ENCODE peak calls at places on chromosomes 5 and 9, in four cellular contexts. K, N, A and Y are unnamed samples.
A peak's percentile ranks its signal among the peaks of the same experiment; 100 is the strongest.

GRCh38 chr5:34597034-34597433 is 59.1 kb upstream of the RAI14 start:
- DNase-seq in K (no peak), N (no peak), A (no peak), Y (no peak)

GRCh38 chr9:137020771-137021573 is 7.1 kb downstream of the ABCA2 start:
- DNase-seq in K (no peak), N (no peak), A (no peak), Y (no peak)

GRCh38 chr5:119032653-119033052 is 38.2 kb upstream of the DMXL1 start:
- DNase-seq in K (no peak), N (no peak), A (no peak), Y (no peak)

GRCh38 chr5:169429044-169429443 is 128.1 kb upstream of the SLIT3 start:
- DNase-seq in K (no peak), N (no peak), A (no peak), Y (no peak)

GRCh38 chr5:17105744-17106450 is 111.5 kb upstream of the BASP1 start:
- DNase-seq in K (peak; percentile 68), N (peak; percentile 77), A (no peak), Y (no peak)

GRCh38 chr5:111774525-111774924 is 17.5 kb upstream of the NREP start:
- DNase-seq in K (no peak), N (peak; percentile 35), A (no peak), Y (no peak)

GRCh38 chr9:126472931-126473330 is 140.8 kb upstream of the LMX1B start:
- DNase-seq in K (no peak), N (no peak), A (no peak), Y (no peak)

GRCh38 chr9:96031366-96031824 is 155.9 kb downstream of the ERCC6L2 start:
- DNase-seq in K (no peak), N (peak; percentile 24), A (peak; percentile 90), Y (peak; percentile 95)

GRCh38 chr5:150346592-150346991 is 10.9 kb upstream of the TCOF1 start:
- DNase-seq in K (no peak), N (no peak), A (no peak), Y (no peak)

GRCh38 chr9:131636593-131636992 is 91.3 kb downstream of the PRRT1B start:
- DNase-seq in K (no peak), N (no peak), A (no peak), Y (no peak)

GRCh38 chr9:100084734-100085133 is 14.1 kb downstream of the ERP44 start:
- DNase-seq in K (no peak), N (no peak), A (no peak), Y (no peak)

GRCh38 chr5:122195784-122196394 is 66.5 kb downstream of the ZNF474 start:
- DNase-seq in K (no peak), N (peak; percentile 68), A (no peak), Y (no peak)

GRCh38 chr5:110058175-110058574 is 368.4 kb downstream of the MAN2A1 start:
- DNase-seq in K (no peak), N (no peak), A (peak; percentile 33), Y (no peak)

GRCh38 chr5:169550227-169550626 is 33.3 kb upstream of the SPDL1 start:
- DNase-seq in K (no peak), N (no peak), A (no peak), Y (no peak)

GRCh38 chr5:31640024-31640423 is 1.1 kb downstream of the PDZD2 start:
- DNase-seq in K (no peak), N (no peak), A (no peak), Y (no peak)

GRCh38 chr9:76180541-76180940 is 213.7 kb downstream of the RFK start:
- DNase-seq in K (no peak), N (peak; percentile 59), A (no peak), Y (no peak)

GRCh38 chr5:37071901-37072581 is 177.1 kb downstream of the CPLANE1 start:
- DNase-seq in K (no peak), N (peak; percentile 18), A (no peak), Y (no peak)

GRCh38 chr9:104104407-104104806 is 10.3 kb downstream of the SMC2 start:
- DNase-seq in K (no peak), N (no peak), A (no peak), Y (no peak)

GRCh38 chr5:88117546-88117945 is 151.1 kb downstream of the TMEM161B start:
- DNase-seq in K (no peak), N (no peak), A (no peak), Y (no peak)

GRCh38 chr5:65858316-65858715 is 68.1 kb upstream of the ERBIN start:
- DNase-seq in K (no peak), N (peak; percentile 64), A (no peak), Y (no peak)

GRCh38 chr5:44942524-44943001 is 133.8 kb downstream of the MRPS30 start:
- DNase-seq in K (no peak), N (no peak), A (no peak), Y (no peak)

GRCh38 chr9:124861342-124862229 is at the start of the genes ARPC5L and RPL35:
- DNase-seq in K (peak; percentile 96), N (peak; percentile 96), A (peak; percentile 97), Y (peak; percentile 98)

GRCh38 chr9:127485995-127486394 is 34.7 kb downstream of the LRSAM1 start:
- DNase-seq in K (no peak), N (no peak), A (no peak), Y (no peak)

GRCh38 chr9:81637276-81637675 is 52.1 kb downstream of the TLE1 start:
- DNase-seq in K (no peak), N (no peak), A (no peak), Y (no peak)

GRCh38 chr9:27387722-27388121 is 90.8 kb upstream of the EQTN start:
- DNase-seq in K (no peak), N (no peak), A (no peak), Y (no peak)
- TF ChIP-seq CTCF in K (no peak), N (no peak), A (no peak), Y (no peak)

GRCh38 chr5:145856285-145856818 is 16.5 kb downstream of the GRXCR2 start:
- DNase-seq in K (peak; percentile 66), N (peak; percentile 46), A (peak; percentile 34), Y (no peak)
- TF ChIP-seq CTCF in K (no peak), N (no peak), A (no peak), Y (no peak)

GRCh38 chr5:12294151-12294550 is 389.9 kb upstream of the CTNND2 start:
- DNase-seq in K (no peak), N (no peak), A (no peak), Y (no peak)

DNA sequence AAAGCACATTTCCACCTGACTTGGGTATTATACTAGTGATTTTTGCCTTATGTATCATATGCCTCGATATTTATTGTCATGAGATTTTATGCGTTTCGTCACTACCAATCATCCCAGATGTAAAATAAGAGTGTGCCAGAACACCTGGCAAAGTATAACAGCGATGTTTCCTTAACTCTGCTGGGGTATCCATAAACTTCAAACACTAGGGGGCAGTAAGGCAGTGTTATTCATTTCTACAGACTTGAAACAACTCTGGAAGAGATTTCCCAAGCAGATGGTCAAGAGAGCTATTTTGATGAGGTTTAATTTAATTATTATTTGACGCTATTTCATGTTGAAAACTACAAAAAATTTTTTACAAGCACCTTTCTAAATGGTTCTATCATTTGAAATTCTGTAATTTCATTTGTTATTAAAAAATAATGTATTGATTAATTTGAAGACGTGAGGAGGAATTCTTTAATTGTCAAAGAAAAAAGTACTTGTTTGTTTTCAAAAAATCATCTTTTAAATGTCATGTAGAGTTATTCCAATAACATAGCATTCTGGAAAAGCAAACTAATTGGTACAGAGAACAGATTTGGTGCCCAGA is 388.5 kb upstream of the CTNND2 start:
- DNase-seq in K (no peak), N (peak; percentile 70), A (no peak), Y (no peak)
- TF ChIP-seq CTCF in K (no peak), N (peak; percentile 47), A (peak; percentile 46), Y (peak; percentile 42)

GRCh38 chr5:157920828-157921170 is 61.9 kb upstream of the CLINT1 start:
- DNase-seq in K (no peak), N (no peak), A (no peak), Y (no peak)

GRCh38 chr5:157914389-157914788 is 55.4 kb upstream of the CLINT1 start:
- DNase-seq in K (no peak), N (no peak), A (no peak), Y (no peak)

GRCh38 chr5:157915638-157916037 is 56.7 kb upstream of the CLINT1 start:
- DNase-seq in K (peak; percentile 67), N (peak; percentile 26), A (peak; percentile 91), Y (no peak)

GRCh38 chr5:157918811-157919742 is 60.1 kb upstream of the CLINT1 start:
- DNase-seq in K (no peak), N (peak; percentile 25), A (no peak), Y (no peak)

GRCh38 chr5:157917909-157918809 is 59.2 kb upstream of the CLINT1 start:
- DNase-seq in K (peak; percentile 79), N (peak; percentile 82), A (peak; percentile 68), Y (no peak)
- TF ChIP-seq CTCF in K (no peak), N (peak; percentile 66), A (peak; percentile 53), Y (peak; percentile 64)